ENCODE peak calls at places on chromosomes 6 and 20, in eight cellular contexts. L is foreskin fibroblast, S is renal cortical epithelial cell, F is foreskin melanocyte, M is hippocampal formation, X is Right ventricle myocardium superior, G is MM.1S, A is WTC11. U is an unnamed sample.

GRCh38 chr6:100880149-100880900 is 804 bp downstream of the ASCC3 start:
- DNase-seq in L (peak), S (peak), F (no peak), M (no peak), X (no peak), G (no peak), A (no peak), U (no peak)

GRCh38 chr6:139939189-139939979 is 564.9 kb upstream of the CITED2 start:
- DNase-seq in L (no peak), S (no peak), F (no peak), M (no peak), X (no peak), G (no peak), A (no peak), U (no peak)

GRCh38 chr6:154579046-154579823 is 68.8 kb upstream of the CNKSR3 start:
- DNase-seq in L (peak), S (peak), F (no peak), M (no peak), X (no peak), G (no peak), A (no peak), U (no peak)

GRCh38 chr20:1275919-1276318 is 9.8 kb downstream of the SNPH start:
- DNase-seq in L (no peak), S (no peak), F (no peak), M (no peak), X (no peak), G (no peak), A (no peak), U (no peak)

GRCh38 chr6:113522376-113522775 is 334.8 kb upstream of the MARCKS start:
- DNase-seq in L (no peak), S (no peak), F (no peak), M (no peak), X (no peak), G (no peak), A (no peak), U (no peak)

GRCh38 chr6:1729752-1730140 is 120.0 kb downstream of the FOXC1 start:
- DNase-seq in L (no peak), S (peak), F (no peak), M (no peak), X (no peak), G (no peak), A (no peak), U (no peak)

GRCh38 chr6:43505718-43506117 is 4.4 kb downstream of the LRRC73 start:
- DNase-seq in L (no peak), S (no peak), F (no peak), M (no peak), X (no peak), G (no peak), A (peak), U (no peak)

GRCh38 chr6:33599413-33599911 is 19.4 kb upstream of the BAK1 start:
- DNase-seq in L (no peak), S (peak), F (peak), M (no peak), X (no peak), G (no peak), A (no peak), U (no peak)

GRCh38 chr6:105388392-105388791 is 14.5 kb downstream of the PREP start:
- DNase-seq in L (no peak), S (no peak), F (no peak), M (no peak), X (no peak), G (no peak), A (no peak), U (no peak)

GRCh38 chr20:58361549-58361948 is 27.5 kb upstream of the VAPB start:
- DNase-seq in L (peak), S (peak), F (no peak), M (no peak), X (no peak), G (no peak), A (no peak), U (no peak)

GRCh38 chr6:28742668-28743270 is 181.0 kb downstream of the TRIM27 start:
- DNase-seq in L (peak), S (peak), F (peak), M (no peak), X (no peak), G (no peak), A (peak), U (no peak)

GRCh38 chr20:20075032-20075431 is 22.7 kb downstream of the CFAP61 start:
- DNase-seq in L (no peak), S (no peak), F (no peak), M (no peak), X (no peak), G (no peak), A (no peak), U (no peak)

GRCh38 chr6:106125925-106126435 is 39.8 kb downstream of the PRDM1 start:
- DNase-seq in L (no peak), S (no peak), F (no peak), M (no peak), X (no peak), G (no peak), A (no peak), U (no peak)

GRCh38 chr6:104484626-104485025 is 375.1 kb downstream of the HACE1 start:
- DNase-seq in L (no peak), S (no peak), F (no peak), M (no peak), X (no peak), G (no peak), A (no peak), U (no peak)

GRCh38 chr6:16064687-16065086 is 64.2 kb upstream of the MYLIP start:
- DNase-seq in L (no peak), S (no peak), F (no peak), M (no peak), X (no peak), G (no peak), A (no peak), U (no peak)

GRCh38 chr20:50379049-50379990 is 130.9 kb upstream of the PTPN1 start:
- DNase-seq in L (peak), S (no peak), F (peak), M (no peak), X (peak), G (no peak), A (no peak), U (no peak)

GRCh38 chr6:73565767-73566485 is 45.1 kb upstream of the EEF1A1 start:
- DNase-seq in L (no peak), S (peak), F (peak), M (no peak), X (no peak), G (no peak), A (peak), U (no peak)

GRCh38 chr6:95581073-95581472 is 3.7 kb downstream of the MANEA start:
- DNase-seq in L (peak), S (no peak), F (no peak), M (no peak), X (no peak), G (no peak), A (no peak), U (no peak)

GRCh38 chr6:143432588-143432987 is 17.9 kb downstream of the ADAT2 start:
- DNase-seq in L (no peak), S (no peak), F (no peak), M (no peak), X (no peak), G (no peak), A (no peak), U (no peak)

GRCh38 chr6:168099201-168100010 is 20.4 kb upstream of the FRMD1 start:
- DNase-seq in L (no peak), S (no peak), F (no peak), M (no peak), X (peak), G (no peak), A (peak), U (no peak)

GRCh38 chr20:37545516-37545915 is 17.8 kb upstream of the BLCAP start:
- DNase-seq in L (no peak), S (no peak), F (no peak), M (no peak), X (no peak), G (no peak), A (no peak), U (no peak)

GRCh38 chr6:11111769-11112437 is 378 bp upstream of the ERVFRD-1 start:
- DNase-seq in L (no peak), S (no peak), F (no peak), M (no peak), X (no peak), G (no peak), A (no peak), U (peak)

GRCh38 chr20:11851646-11852045 is 66.0 kb upstream of the BTBD3 start:
- DNase-seq in L (no peak), S (peak), F (no peak), M (no peak), X (no peak), G (no peak), A (no peak), U (no peak)

GRCh38 chr6:100229512-100229911 is 235.2 kb downstream of the SIM1 start:
- DNase-seq in L (no peak), S (no peak), F (no peak), M (no peak), X (no peak), G (no peak), A (no peak), U (no peak)

GRCh38 chr6:164502838-164503237 is 806.6 kb downstream of the C6orf118 start:
- DNase-seq in L (no peak), S (peak), F (no peak), M (no peak), X (no peak), G (peak), A (no peak), U (no peak)

U was measured in DND-41.